ENCODE peak calls at places on chromosome 1, in four cellular contexts. Z is suprapubic skin, C is breast epithelium, I is HepG2. L is an unnamed sample.

GRCh38 chr1:228401782-228402637 is 4.6 kb downstream of the TRIM11 start:
- DNase-seq in Z (peak), C (no peak), I (no peak), L (no peak)

GRCh38 chr1:180951881-180952656 is 39.4 kb downstream of the KIAA1614 start:
- DNase-seq in Z (no peak), C (no peak), I (no peak), L (no peak)

GRCh38 chr1:55234016-55234415 is 18.9 kb upstream of the USP24 start:
- DNase-seq in Z (no peak), C (no peak), I (no peak), L (no peak)

GRCh38 chr1:154856544-154856943 is 13.5 kb downstream of the KCNN3 start:
- DNase-seq in Z (no peak), C (no peak), I (no peak), L (no peak)

GRCh38 chr1:42931108-42931539 is 27.5 kb downstream of the SLC2A1 start:
- DNase-seq in Z (peak), C (no peak), I (no peak), L (no peak)

GRCh38 chr1:21491483-21492170 is 17.6 kb upstream of the ALPL start:
- DNase-seq in Z (no peak), C (no peak), I (no peak), L (no peak)

GRCh38 chr1:186531561-186532165 is 70.7 kb upstream of the PDC start:
- DNase-seq in Z (no peak), C (no peak), I (no peak), L (no peak)

GRCh38 chr1:204623894-204624361 is 61.6 kb downstream of the LRRN2 start:
- DNase-seq in Z (no peak), C (no peak), I (peak), L (no peak)

GRCh38 chr1:202152399-202152798 is 7.9 kb upstream of the ARL8A start:
- DNase-seq in Z (no peak), C (no peak), I (no peak), L (no peak)
- TF ChIP-seq POLR2AphosphoS5 in Z (no peak), C (no peak), I (no peak), L (no peak)

GRCh38 chr1:28671254-28671780 is 2.7 kb downstream of the GMEB1 start:
- DNase-seq in Z (no peak), C (no peak), I (no peak), L (no peak)

GRCh38 chr1:28668191-28668955 is at the start of gene GMEB1:
- DNase-seq in Z (peak), C (peak), I (peak), L (no peak)

GRCh38 chr1:28663871-28664470 is 4.6 kb upstream of the GMEB1 start:
- DNase-seq in Z (no peak), C (no peak), I (no peak), L (no peak)

GRCh38 chr1:28666806-28667205 is 1.8 kb upstream of the GMEB1 start:
- DNase-seq in Z (no peak), C (no peak), I (no peak), L (no peak)

GRCh38 chr1:28668956-28669719 is 554 bp downstream of the GMEB1 start:
- DNase-seq in Z (no peak), C (no peak), I (peak), L (no peak)
- TF ChIP-seq POLR2A in Z (peak), C (no peak), I (no peak), L (no peak)

GRCh38 chr1:36114371-36114770 is 10.7 kb downstream of the COL8A2 start:
- DNase-seq in Z (no peak), C (no peak), I (no peak), L (no peak)
- H3K4me3 ChIP-seq in Z (no peak), C (no peak), I (no peak), L (no peak)

GRCh38 chr1:12554521-12555305 is 63.3 kb downstream of the DHRS3 start:
- DNase-seq in Z (no peak), C (no peak), I (no peak), L (no peak)

GRCh38 chr1:12556957-12557935 is 60.8 kb downstream of the DHRS3 start:
- DNase-seq in Z (no peak), C (no peak), I (no peak), L (no peak)

GRCh38 chr1:12553963-12554362 is 64.0 kb downstream of the DHRS3 start:
- DNase-seq in Z (no peak), C (no peak), I (peak), L (no peak)

GRCh38 chr1:12555411-12556367 is 62.3 kb downstream of the DHRS3 start:
- DNase-seq in Z (no peak), C (no peak), I (no peak), L (no peak)

GRCh38 chr1:12556368-12556930 is 61.6 kb downstream of the DHRS3 start:
- DNase-seq in Z (no peak), C (peak), I (no peak), L (no peak)
- TF ChIP-seq POLR2AphosphoS5 in Z (peak), C (peak), I (no peak), L (peak)

GRCh38 chr1:218302155-218302554 is 17.1 kb downstream of the RRP15 start:
- DNase-seq in Z (no peak), C (no peak), I (no peak), L (no peak)

GRCh38 chr1:218303176-218303575 is 18.1 kb downstream of the RRP15 start:
- DNase-seq in Z (no peak), C (no peak), I (no peak), L (no peak)

GRCh38 chr1:218305447-218306064 is 20.5 kb downstream of the RRP15 start:
- DNase-seq in Z (no peak), C (no peak), I (no peak), L (no peak)

GRCh38 chr1:218301217-218301616 is 16.1 kb downstream of the RRP15 start:
- DNase-seq in Z (no peak), C (no peak), I (no peak), L (no peak)

DNA sequence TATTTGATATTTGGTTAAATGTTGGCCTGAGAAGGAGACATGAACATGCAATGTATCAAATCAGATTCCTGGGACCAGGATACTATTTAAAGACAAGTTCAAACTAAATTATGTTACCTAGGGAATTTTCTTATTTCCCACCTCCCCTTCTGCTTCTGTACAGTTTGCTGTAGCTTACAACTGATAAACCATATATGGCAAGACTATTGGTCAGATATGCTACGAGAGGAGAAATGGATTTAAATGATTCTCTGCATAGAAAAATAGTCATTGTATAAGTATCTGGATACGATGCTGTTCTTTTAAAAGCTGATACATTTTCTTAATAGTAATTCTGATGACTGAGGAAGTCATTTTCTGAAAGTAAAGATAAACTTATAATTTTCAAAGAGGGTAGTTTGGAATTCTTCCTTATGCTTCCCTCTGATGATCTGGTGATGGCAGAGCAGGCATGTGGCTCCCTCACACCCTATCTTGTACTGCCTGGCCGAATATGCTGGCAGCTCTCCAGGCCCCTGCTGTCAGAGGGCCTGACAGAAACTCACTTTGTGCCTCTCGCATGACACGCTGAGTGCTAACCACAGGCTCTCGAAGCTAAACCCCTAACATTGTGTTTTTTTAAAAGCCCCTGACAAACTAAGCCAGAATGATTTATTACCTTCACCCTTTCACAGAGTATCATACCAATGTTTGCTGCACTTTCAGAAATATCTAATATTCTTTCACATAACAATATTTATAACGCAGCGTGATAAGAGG is 19.4 kb downstream of the RRP15 start:
- DNase-seq in Z (no peak), C (no peak), I (no peak), L (no peak)
- TF ChIP-seq POLR2A in Z (no peak), C (no peak), I (no peak), L (no peak)